ENCODE peak calls at places on chromosomes 5 and 9, in six cellular contexts. U is H1, H is HepG2, J is A549, C is K562, Z is endothelial cell of umbilical vein. F is an unnamed sample.

GRCh38 chr5:34606101-34606500 is 50.0 kb upstream of the RAI14 start:
- DNase-seq in U (no peak), H (no peak), J (no peak), C (no peak), Z (no peak), F (no peak)

GRCh38 chr5:159961761-159962160 is 45.5 kb downstream of the ADRA1B start:
- DNase-seq in U (no peak), H (no peak), J (no peak), C (no peak), Z (no peak), F (no peak)

GRCh38 chr5:123681061-123681460 is 169.1 kb downstream of the CSNK1G3 start:
- DNase-seq in U (no peak), H (no peak), J (no peak), C (no peak), Z (no peak), F (no peak)

GRCh38 chr9:136787690-136788400 is 3.3 kb upstream of the TMEM141 start:
- DNase-seq in U (peak), H (peak), J (peak), C (peak), Z (peak), F (peak)

GRCh38 chr5:58933891-58934628 is 351.2 kb downstream of the RAB3C start:
- DNase-seq in U (no peak), H (no peak), J (no peak), C (no peak), Z (peak), F (no peak)

GRCh38 chr5:72353046-72353445 is 32.9 kb downstream of the PTCD2 start:
- DNase-seq in U (no peak), H (no peak), J (no peak), C (no peak), Z (no peak), F (no peak)

GRCh38 chr5:179330186-179330900 is 14.9 kb downstream of the ADAMTS2 start:
- DNase-seq in U (no peak), H (no peak), J (no peak), C (no peak), Z (no peak), F (no peak)

GRCh38 chr5:98564836-98565235 is 208.6 kb upstream of the RGMB start:
- DNase-seq in U (no peak), H (no peak), J (no peak), C (no peak), Z (no peak), F (no peak)

GRCh38 chr9:112535364-112535763 is 48.7 kb downstream of the KIAA1958 start:
- DNase-seq in U (no peak), H (no peak), J (no peak), C (no peak), Z (peak), F (no peak)

GRCh38 chr5:157820593-157821252 is 38.2 kb downstream of the CLINT1 start:
- DNase-seq in U (no peak), H (peak), J (peak), C (peak), Z (peak), F (no peak)

GRCh38 chr5:55232194-55232984 is 1.0 kb downstream of the CCNO start:
- DNase-seq in U (peak), H (no peak), J (peak), C (no peak), Z (peak), F (peak)

GRCh38 chr9:1460143-1460769 is 410.1 kb downstream of the DMRT2 start:
- DNase-seq in U (no peak), H (peak), J (no peak), C (no peak), Z (no peak), F (peak)

GRCh38 chr9:3909966-3910650 is 384.3 kb upstream of the RFX3 start:
- DNase-seq in U (no peak), H (no peak), J (no peak), C (no peak), Z (no peak), F (no peak)

GRCh38 chr5:111411321-111411720 is 101.0 kb downstream of the STARD4 start:
- DNase-seq in U (no peak), H (no peak), J (no peak), C (no peak), Z (no peak), F (no peak)

GRCh38 chr9:136533775-136534157 is 12.1 kb downstream of the NOTCH1 start:
- DNase-seq in U (no peak), H (no peak), J (no peak), C (no peak), Z (no peak), F (no peak)

GRCh38 chr5:171759777-171760176 is 25.8 kb upstream of the SMIM23 start:
- DNase-seq in U (no peak), H (no peak), J (no peak), C (no peak), Z (no peak), F (no peak)

GRCh38 chr5:171762841-171763408 is 22.7 kb upstream of the SMIM23 start:
- DNase-seq in U (no peak), H (no peak), J (no peak), C (no peak), Z (peak), F (no peak)

GRCh38 chr5:171762016-171762415 is 23.6 kb upstream of the SMIM23 start:
- DNase-seq in U (no peak), H (no peak), J (no peak), C (no peak), Z (no peak), F (no peak)

GRCh38 chr5:171755354-171755821 is 30.2 kb upstream of the SMIM23 start:
- DNase-seq in U (no peak), H (peak), J (no peak), C (no peak), Z (no peak), F (no peak)

GRCh38 chr5:171757853-171758535 is 27.6 kb upstream of the SMIM23 start:
- DNase-seq in U (no peak), H (peak), J (peak), C (no peak), Z (peak), F (no peak)
- TF ChIP-seq JUN in U (no peak), H (no peak), J (no peak), C (no peak), Z (peak), F (no peak)

GRCh38 chr5:73654171-73654811 is 28.3 kb downstream of the ARHGEF28 start:
- DNase-seq in U (no peak), H (peak), J (no peak), C (no peak), Z (peak), F (no peak)
- TF ChIP-seq JUN in U (no peak), H (no peak), J (no peak), C (no peak), Z (no peak), F (no peak)

GRCh38 chr9:18159254-18159653 is 314.7 kb upstream of the ADAMTSL1 start:
- DNase-seq in U (no peak), H (no peak), J (no peak), C (no peak), Z (no peak), F (no peak)
- TF ChIP-seq JUN in U (no peak), H (no peak), J (no peak), C (no peak), Z (no peak), F (no peak)

GRCh38 chr9:94086961-94087360 is 2.7 kb downstream of the PTPDC1 start:
- DNase-seq in U (no peak), H (no peak), J (no peak), C (no peak), Z (no peak), F (no peak)
- TF ChIP-seq JUN in U (no peak), H (no peak), J (no peak), C (no peak), Z (no peak), F (no peak)

GRCh38 chr5:77208507-77209163 is 1.8 kb upstream of the PDE8B start:
- DNase-seq in U (no peak), H (no peak), J (no peak), C (no peak), Z (no peak), F (no peak)
- TF ChIP-seq JUN in U (no peak), H (no peak), J (no peak), C (no peak), Z (no peak), F (no peak)

DNA sequence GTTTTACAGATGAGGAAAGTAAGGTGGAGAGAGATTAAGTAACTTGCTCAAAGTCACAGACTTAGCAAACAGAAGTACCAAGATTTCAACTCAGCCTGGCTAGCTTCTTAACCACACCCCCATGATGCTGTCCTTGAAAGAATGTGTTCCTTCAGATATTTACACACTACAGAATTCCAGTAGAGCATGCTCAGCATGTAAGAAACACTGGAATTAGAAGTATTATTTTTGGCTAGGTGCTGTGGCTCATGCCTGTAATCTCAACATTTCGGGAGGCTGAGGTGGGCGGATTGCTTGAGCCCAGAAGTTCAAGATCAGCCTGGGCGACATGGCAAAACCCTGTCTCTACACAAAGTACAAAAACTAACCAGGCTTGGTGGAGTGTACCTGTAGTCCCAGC is 142.4 kb downstream of the EDIL3 start:
- DNase-seq in U (no peak), H (no peak), J (no peak), C (no peak), Z (no peak), F (no peak)
- TF ChIP-seq JUN in U (no peak), H (no peak), J (no peak), C (no peak), Z (no peak), F (no peak)

DNA sequence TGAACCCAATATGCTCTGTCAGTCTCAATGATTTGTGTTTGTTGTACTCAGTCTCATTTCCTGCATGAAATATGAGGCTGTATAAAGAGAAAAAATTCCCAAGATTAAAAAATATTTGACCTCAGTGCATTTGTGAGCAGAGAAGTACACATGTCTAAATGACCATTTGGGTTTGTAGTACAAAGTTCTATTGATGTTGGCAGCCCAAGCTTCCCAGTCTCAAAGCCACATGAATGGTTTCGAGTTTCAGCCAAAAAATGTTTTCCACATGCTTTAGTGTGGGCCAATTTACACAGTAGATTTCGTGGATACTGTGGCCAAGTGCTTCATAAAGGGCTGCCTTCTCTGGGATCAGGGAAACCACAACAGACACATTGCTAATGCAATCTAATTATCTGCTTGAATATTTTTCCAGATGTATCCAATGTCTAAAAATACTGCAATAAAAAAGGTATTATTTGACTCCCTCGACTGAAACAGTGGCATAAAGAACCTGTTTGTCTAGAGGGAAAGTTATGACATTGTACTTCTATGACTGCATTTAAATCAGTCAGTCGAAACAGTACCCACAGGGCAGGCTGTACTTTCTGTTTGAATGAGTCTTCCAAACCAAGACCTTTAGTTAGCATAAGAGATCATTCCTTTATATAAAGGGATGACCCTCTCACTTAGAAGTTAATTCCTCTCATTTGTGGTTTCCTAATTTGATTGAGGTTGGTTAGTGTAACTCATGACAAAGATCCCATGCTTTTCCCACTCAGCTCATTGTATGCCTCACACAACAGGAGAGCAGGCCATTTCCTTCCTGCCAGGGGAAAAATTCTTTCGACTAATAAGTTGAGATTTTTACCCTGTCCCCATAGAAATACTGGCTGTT is 500.4 kb downstream of the SPATA31D1 start:
- DNase-seq in U (no peak), H (peak), J (no peak), C (no peak), Z (no peak), F (no peak)
- TF ChIP-seq JUN in U (no peak), H (no peak), J (no peak), C (no peak), Z (no peak), F (no peak)

GRCh38 chr5:141003791-141004601 is 37.7 kb downstream of the PCDHAC2 start:
- DNase-seq in U (peak), H (no peak), J (peak), C (no peak), Z (peak), F (no peak)
- TF ChIP-seq JUN in U (no peak), H (no peak), J (peak), C (no peak), Z (no peak), F (no peak)

GRCh38 chr9:36897019-36897418 is 137.0 kb downstream of the PAX5 start:
- DNase-seq in U (no peak), H (no peak), J (no peak), C (no peak), Z (no peak), F (no peak)
- TF ChIP-seq JUN in U (no peak), H (no peak), J (no peak), C (no peak), Z (no peak), F (no peak)

GRCh38 chr5:1799110-1799601 is 481 bp downstream of the MRPL36 start:
- DNase-seq in U (no peak), H (peak), J (peak), C (no peak), Z (peak), F (no peak)
- TF ChIP-seq JUN in U (no peak), H (no peak), J (no peak), C (no peak), Z (no peak), F (no peak)

F was measured in WTC11.